ENCODE peak calls at places on chromosome X, in six cellular contexts. L is neuronal stem cell, R is upper lobe of right lung, E is foreskin fibroblast, W is T47D, O is EL. Q is an unnamed sample.

GRCh38 chrX:109345866-109346265 is 136.0 kb downstream of the GUCY2F start:
- DNase-seq in L (no peak), R (no peak), E (peak), W (no peak), O (no peak), Q (no peak)

GRCh38 chrX:54171091-54171490 is 12.0 kb downstream of the FAM120C start:
- DNase-seq in L (no peak), R (no peak), E (no peak), W (no peak), O (no peak), Q (no peak)

GRCh38 chrX:115192244-115192700 is 3.1 kb downstream of the RBMXL3 start:
- DNase-seq in L (no peak), R (no peak), E (no peak), W (no peak), O (no peak), Q (no peak)

GRCh38 chrX:68937581-68937980 is 108.8 kb downstream of the EFNB1 start:
- DNase-seq in L (no peak), R (no peak), E (no peak), W (no peak), O (no peak), Q (no peak)

GRCh38 chrX:149462849-149463248 is 42.3 kb downstream of the IDS start:
- DNase-seq in L (no peak), R (no peak), E (peak), W (no peak), O (no peak), Q (no peak)

GRCh38 chrX:72254835-72255234 is 16.0 kb upstream of the ERCC6L start:
- DNase-seq in L (no peak), R (no peak), E (no peak), W (no peak), O (no peak), Q (no peak)

GRCh38 chrX:48802813-48803261 is 970 bp downstream of the HDAC6 start:
- DNase-seq in L (no peak), R (no peak), E (peak), W (peak), O (no peak), Q (no peak)

GRCh38 chrX:105462191-105462590 is 241.7 kb upstream of the TEX13A start:
- DNase-seq in L (no peak), R (no peak), E (no peak), W (no peak), O (no peak), Q (no peak)

GRCh38 chrX:123320622-123321021 is 136.5 kb downstream of the GRIA3 start:
- DNase-seq in L (no peak), R (no peak), E (no peak), W (no peak), O (no peak), Q (no peak)

GRCh38 chrX:3638280-3638873 is 75.1 kb downstream of the PRKX start:
- DNase-seq in L (peak), R (no peak), E (peak), W (peak), O (peak), Q (peak)

GRCh38 chrX:151082077-151082948 is 94.1 kb upstream of the GPR50 start:
- DNase-seq in L (peak), R (peak), E (peak), W (peak), O (peak), Q (peak)

GRCh38 chrX:18426004-18426320 is 554 bp downstream of the CDKL5 start:
- DNase-seq in L (no peak), R (no peak), E (peak), W (no peak), O (no peak), Q (peak)

GRCh38 chrX:18889346-18889745 is 94.6 kb downstream of the PHKA2 start:
- DNase-seq in L (no peak), R (no peak), E (no peak), W (no peak), O (no peak), Q (no peak)

GRCh38 chrX:22323541-22323940 is 50.8 kb downstream of the CBLL2 start:
- DNase-seq in L (no peak), R (no peak), E (peak), W (no peak), O (peak), Q (no peak)

GRCh38 chrX:69618803-69619202 is 2.9 kb downstream of the EDA start:
- DNase-seq in L (no peak), R (no peak), E (peak), W (peak), O (peak), Q (no peak)

GRCh38 chrX:152912121-152912520 is 14.3 kb downstream of the ZNF185 start:
- DNase-seq in L (no peak), R (no peak), E (no peak), W (no peak), O (no peak), Q (no peak)